ENCODE peak calls at places on chromosomes 6 and 20, in seven cellular contexts. W is GM12892, F is HepG2, T is H1, Q is K562, O is SK-N-SH, B is GM12878. X is an unnamed sample.

GRCh38 chr6:110398778-110399177 is 16.6 kb downstream of the DDO start:
- DNase-seq in W (no peak), F (no peak), T (no peak), Q (no peak), O (no peak), B (no peak), X (no peak)

GRCh38 chr6:149332602-149333311 is 15.2 kb downstream of the TAB2 start:
- DNase-seq in W (no peak), F (peak), T (no peak), Q (no peak), O (no peak), B (no peak), X (no peak)

GRCh38 chr6:134034951-134035822 is 17.2 kb downstream of the SLC2A12 start:
- DNase-seq in W (no peak), F (no peak), T (no peak), Q (no peak), O (no peak), B (no peak), X (no peak)

GRCh38 chr20:1296922-1297321 is 30.8 kb downstream of the SNPH start:
- DNase-seq in W (no peak), F (no peak), T (no peak), Q (no peak), O (no peak), B (no peak), X (no peak)

GRCh38 chr20:37804584-37805566 is 98.1 kb upstream of the VSTM2L start:
- DNase-seq in W (peak), F (no peak), T (no peak), Q (no peak), O (peak), B (peak), X (peak)

GRCh38 chr6:85662251-85662650 is 19.6 kb upstream of the SYNCRIP start:
- DNase-seq in W (no peak), F (no peak), T (no peak), Q (no peak), O (no peak), B (no peak), X (no peak)

GRCh38 chr20:58102744-58103516 is 125.5 kb downstream of the ANKRD60 start:
- DNase-seq in W (no peak), F (no peak), T (no peak), Q (no peak), O (no peak), B (no peak), X (no peak)

GRCh38 chr6:107264357-107264831 is 149.1 kb upstream of the BEND3 start:
- DNase-seq in W (no peak), F (peak), T (no peak), Q (no peak), O (peak), B (no peak), X (no peak)

GRCh38 chr6:19552588-19552987 is 284.6 kb upstream of the ID4 start:
- DNase-seq in W (no peak), F (no peak), T (no peak), Q (no peak), O (no peak), B (no peak), X (no peak)

GRCh38 chr6:85574932-85575598 is 18.6 kb downstream of the SNX14 start:
- DNase-seq in W (no peak), F (peak), T (no peak), Q (no peak), O (no peak), B (no peak), X (no peak)

GRCh38 chr6:25050356-25050755 is 114.6 kb upstream of the RIPOR2 start:
- DNase-seq in W (no peak), F (no peak), T (no peak), Q (no peak), O (no peak), B (no peak), X (no peak)

GRCh38 chr6:142507065-142507464 is 205.3 kb downstream of the ADGRG6 start:
- DNase-seq in W (no peak), F (no peak), T (no peak), Q (no peak), O (no peak), B (no peak), X (no peak)

GRCh38 chr20:49187330-49188100 is 619 bp downstream of the STAU1 start:
- DNase-seq in W (no peak), F (no peak), T (no peak), Q (no peak), O (peak), B (no peak), X (peak)

GRCh38 chr6:135932651-135933050 is 81.2 kb downstream of the PDE7B start:
- DNase-seq in W (no peak), F (no peak), T (no peak), Q (no peak), O (no peak), B (no peak), X (no peak)

GRCh38 chr6:1201547-1202200 is 110.2 kb upstream of the FOXQ1 start:
- DNase-seq in W (no peak), F (no peak), T (no peak), Q (no peak), O (no peak), B (no peak), X (no peak)

GRCh38 chr20:9532069-9532809 is 17.8 kb downstream of the LAMP5 start:
- DNase-seq in W (no peak), F (no peak), T (no peak), Q (no peak), O (peak), B (no peak), X (no peak)

GRCh38 chr6:83265384-83265783 is 72.2 kb downstream of the RWDD2A start:
- DNase-seq in W (no peak), F (no peak), T (no peak), Q (no peak), O (no peak), B (no peak), X (no peak)

GRCh38 chr6:26087284-26088115 is at the start of gene HFE:
- DNase-seq in W (no peak), F (peak), T (no peak), Q (peak), O (no peak), B (no peak), X (peak)
- TF ChIP-seq POLR2AphosphoS5 in W (no peak), F (peak), T (peak), Q (no peak), O (no peak), B (no peak), X (no peak)

GRCh38 chr6:37110455-37111155 is 59.3 kb upstream of the PIM1 start:
- DNase-seq in W (peak), F (peak), T (no peak), Q (no peak), O (peak), B (peak), X (no peak)
- TF ChIP-seq TAF1 in W (no peak), F (no peak), T (no peak), Q (no peak), O (no peak), B (no peak), X (no peak)

DNA sequence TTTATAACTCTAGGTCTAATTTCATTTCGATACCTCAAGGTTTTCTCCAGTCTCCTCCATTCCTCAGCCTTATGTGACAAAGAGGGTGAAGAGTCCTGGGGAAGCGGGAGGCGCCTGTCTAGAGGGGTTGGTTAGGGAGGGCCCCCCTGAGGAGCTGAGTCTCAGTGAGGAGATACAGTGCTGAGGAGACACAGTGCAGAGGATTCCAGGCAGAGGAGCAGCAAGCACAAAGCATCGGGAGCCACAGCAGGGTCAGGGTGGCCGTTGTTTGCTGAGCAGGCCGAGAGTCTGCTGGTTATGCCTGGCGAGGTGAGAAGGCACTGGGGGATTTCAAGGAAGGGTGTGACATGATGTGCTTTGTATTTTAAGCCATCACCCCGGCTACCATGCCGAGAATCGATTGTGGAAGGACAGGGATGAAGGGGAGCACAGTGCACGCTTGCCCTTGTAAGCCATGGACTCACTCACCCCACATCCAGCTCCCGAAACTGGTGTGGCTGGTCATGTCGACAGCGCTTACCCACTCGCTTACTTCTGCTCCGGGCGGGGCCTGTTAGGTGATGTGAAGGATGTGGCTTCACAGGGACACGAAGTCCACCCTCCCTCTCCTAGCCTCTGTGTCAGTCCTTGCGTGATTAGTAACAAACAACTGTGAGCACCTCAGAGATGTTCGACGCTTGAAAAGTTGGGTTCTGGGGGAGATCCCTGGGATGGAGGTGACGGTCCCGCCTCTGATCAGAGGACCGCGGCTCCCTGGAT is 30.2 kb downstream of the FAM50B start:
- DNase-seq in W (no peak), F (no peak), T (no peak), Q (no peak), O (no peak), B (no peak), X (no peak)
- TF ChIP-seq POLR2AphosphoS5 in W (no peak), F (no peak), T (no peak), Q (no peak), O (no peak), B (no peak), X (no peak)

GRCh38 chr6:144123836-144124235 is 26.5 kb upstream of the STX11 start:
- DNase-seq in W (no peak), F (no peak), T (no peak), Q (no peak), O (no peak), B (no peak), X (no peak)

GRCh38 chr6:144129469-144129868 is 20.8 kb upstream of the STX11 start:
- DNase-seq in W (no peak), F (no peak), T (no peak), Q (no peak), O (no peak), B (no peak), X (no peak)

GRCh38 chr6:144122861-144123260 is 27.5 kb upstream of the STX11 start:
- DNase-seq in W (no peak), F (no peak), T (no peak), Q (no peak), O (no peak), B (no peak), X (no peak)

GRCh38 chr6:144131248-144131709 is 19.0 kb upstream of the STX11 start:
- DNase-seq in W (no peak), F (no peak), T (no peak), Q (no peak), O (no peak), B (no peak), X (no peak)

GRCh38 chr6:144127097-144127496 is 23.2 kb upstream of the STX11 start:
- DNase-seq in W (no peak), F (no peak), T (no peak), Q (no peak), O (no peak), B (no peak), X (no peak)
- TF ChIP-seq TAF1 in W (no peak), F (no peak), T (no peak), Q (no peak), O (no peak), B (no peak), X (no peak)

GRCh38 chr20:63777614-63778013 is 38.0 kb downstream of the SLC2A4RG start:
- DNase-seq in W (no peak), F (no peak), T (no peak), Q (no peak), O (no peak), B (no peak), X (no peak)

GRCh38 chr20:63773571-63774347 is 34.2 kb downstream of the SLC2A4RG start:
- DNase-seq in W (no peak), F (no peak), T (no peak), Q (no peak), O (no peak), B (no peak), X (no peak)

GRCh38 chr20:63774348-63774735 is 34.8 kb downstream of the SLC2A4RG start:
- DNase-seq in W (no peak), F (no peak), T (no peak), Q (no peak), O (peak), B (no peak), X (no peak)

GRCh38 chr20:63772781-63773520 is 33.4 kb downstream of the SLC2A4RG start:
- DNase-seq in W (no peak), F (no peak), T (no peak), Q (peak), O (no peak), B (no peak), X (no peak)

GRCh38 chr20:63775096-63775978 is 35.8 kb downstream of the SLC2A4RG start:
- DNase-seq in W (no peak), F (no peak), T (no peak), Q (peak), O (peak), B (no peak), X (no peak)
- TF ChIP-seq POLR2AphosphoS5 in W (no peak), F (no peak), T (no peak), Q (no peak), O (no peak), B (no peak), X (no peak)

DNA sequence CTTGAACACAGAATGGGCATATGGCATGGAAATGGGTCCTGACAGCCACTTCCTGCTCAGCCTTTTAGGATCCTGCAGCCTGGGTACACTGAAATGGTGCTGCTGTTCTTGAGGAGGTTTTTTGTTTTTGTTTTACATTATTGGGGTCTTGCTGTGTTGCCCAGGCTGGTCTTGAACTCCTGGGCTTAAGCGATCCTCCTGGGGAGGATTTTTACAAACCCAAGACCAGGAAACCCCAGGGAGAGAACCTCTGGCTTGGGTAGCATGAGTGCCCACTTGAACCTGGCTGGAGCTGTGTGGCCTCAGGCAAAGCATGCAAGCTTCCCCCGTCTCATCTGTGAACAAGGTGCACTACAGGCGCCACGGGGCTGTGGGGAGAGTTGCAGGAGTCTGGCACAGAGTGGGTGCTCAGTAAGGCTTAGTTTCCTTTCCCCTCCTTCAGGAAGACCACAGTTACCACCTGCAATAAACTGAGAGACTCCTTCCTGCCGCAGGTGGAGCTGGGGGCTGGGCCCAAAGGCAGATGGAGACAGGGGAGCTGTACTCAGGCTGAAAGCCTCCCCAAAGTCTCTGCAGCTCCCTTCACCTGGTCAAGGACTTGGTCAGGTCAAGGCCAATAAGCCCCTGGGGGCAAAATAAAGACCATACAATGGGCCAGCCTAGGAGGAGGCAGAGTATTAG is 1.8 kb downstream of the SLA2 start:
- DNase-seq in W (no peak), F (no peak), T (no peak), Q (no peak), O (no peak), B (no peak), X (no peak)
- TF ChIP-seq TAF1 in W (no peak), F (no peak), T (no peak), Q (no peak), O (no peak), B (no peak), X (no peak)

X was measured in GM12891.